ENCODE peak calls at places on chromosomes 16 and 17, in eight cellular contexts. V is HL-60; O is activated CD8-positive, alpha-beta T cell treated with anti-CD3 and anti-CD28 coated beads for 36 hours; F is AG04449; G is breast epithelium; Y is astrocyte of the spinal cord; P is psoas muscle; L is neural crest cell. Z is an unnamed sample.

GRCh38 chr17:75785016-75785769 is 587 bp downstream of the UNK start:
- DNase-seq in V (peak; percentile 92), O (peak; percentile 91), F (no peak), G (peak; percentile 91), Y (peak; percentile 95), P (peak; percentile 97), L (peak; percentile 80), Z (peak; percentile 91)

GRCh38 chr17:78798695-78799559 is 16.9 kb upstream of the CYTH1 start:
- DNase-seq in V (no peak), O (peak; percentile 33), F (no peak), G (no peak), Y (no peak), P (no peak), L (no peak), Z (no peak)

GRCh38 chr17:50144845-50145531 is 5.5 kb downstream of the PPP1R9B start:
- DNase-seq in V (no peak), O (peak; percentile 68), F (no peak), G (no peak), Y (no peak), P (peak; percentile 85), L (no peak), Z (no peak)

GRCh38 chr17:10295728-10296343 is 77.0 kb downstream of the MYH13 start:
- DNase-seq in V (peak; percentile 34), O (peak; percentile 55), F (no peak), G (no peak), Y (peak; percentile 8), P (peak; percentile 74), L (peak; percentile 60), Z (peak; percentile 28)

GRCh38 chr17:39069114-39069756 is 82.2 kb downstream of the PLXDC1 start:
- DNase-seq in V (peak; percentile 45), O (peak; percentile 45), F (no peak), G (no peak), Y (peak; percentile 38), P (no peak), L (no peak), Z (peak; percentile 67)

GRCh38 chr17:83076930-83077329 is 2.5 kb upstream of the METRNL start:
- DNase-seq in V (peak; percentile 46), O (peak; percentile 39), F (no peak), G (no peak), Y (no peak), P (no peak), L (no peak), Z (no peak)

GRCh38 chr17:4440690-4441686 is 7.2 kb downstream of the SPNS3 start:
- DNase-seq in V (no peak), O (no peak), F (no peak), G (no peak), Y (no peak), P (no peak), L (no peak), Z (no peak)

GRCh38 chr17:30249460-30249859 is 14.0 kb upstream of the SLC6A4 start:
- DNase-seq in V (no peak), O (no peak), F (no peak), G (no peak), Y (no peak), P (no peak), L (no peak), Z (no peak)

GRCh38 chr16:1413684-1414531 is 596 bp downstream of the UNKL start:
- DNase-seq in V (peak; percentile 74), O (peak; percentile 81), F (no peak), G (no peak), Y (peak; percentile 38), P (peak; percentile 77), L (peak; percentile 52), Z (peak; percentile 79)

GRCh38 chr17:38403491-38403890 is 24.8 kb upstream of the ARHGAP23 start:
- DNase-seq in V (peak; percentile 36), O (no peak), F (no peak), G (no peak), Y (no peak), P (no peak), L (no peak), Z (no peak)

GRCh38 chr17:81959362-81960129 is 1.4 kb downstream of the NOTUM start:
- DNase-seq in V (peak; percentile 47), O (peak; percentile 76), F (no peak), G (peak; percentile 39), Y (no peak), P (peak; percentile 88), L (peak; percentile 59), Z (peak; percentile 76)

GRCh38 chr17:81962499-81963441 is 1.8 kb upstream of the NOTUM start:
- DNase-seq in V (no peak), O (no peak), F (no peak), G (no peak), Y (no peak), P (peak; percentile 69), L (no peak), Z (no peak)

GRCh38 chr17:81961554-81962498 is 839 bp upstream of the NOTUM start:
- DNase-seq in V (no peak), O (no peak), F (no peak), G (no peak), Y (no peak), P (peak; percentile 58), L (no peak), Z (no peak)

GRCh38 chr17:81960130-81960958 is 643 bp downstream of the NOTUM start:
- DNase-seq in V (no peak), O (no peak), F (no peak), G (no peak), Y (no peak), P (no peak), L (no peak), Z (no peak)

DNA sequence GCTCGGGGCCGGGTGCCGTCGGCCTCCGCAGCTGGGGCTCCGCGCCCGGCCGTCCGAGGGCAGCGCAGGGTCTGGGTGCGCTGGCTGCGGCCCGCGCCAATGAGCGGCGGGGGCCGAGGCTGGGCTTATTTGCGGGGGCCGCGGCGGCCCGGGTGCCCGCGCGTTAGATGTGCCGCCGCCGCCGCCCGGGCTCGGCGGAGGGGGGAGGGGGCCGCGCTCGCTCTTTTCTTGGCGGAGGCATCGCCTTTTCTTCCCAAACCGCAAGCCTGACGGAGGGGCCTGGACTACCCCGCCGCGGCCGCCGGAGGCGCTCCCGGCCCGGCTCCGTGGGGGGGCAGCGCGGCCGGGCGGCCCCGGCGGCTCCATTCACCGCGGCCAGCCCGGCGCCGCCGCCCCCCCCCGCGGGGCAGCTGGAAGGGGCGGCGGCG is at the start of gene NOTUM:
- DNase-seq in V (no peak), O (no peak), F (no peak), G (no peak), Y (no peak), P (peak; percentile 62), L (no peak), Z (no peak)
- TF ChIP-seq CTCF in V (no peak), O (no peak), F (peak; percentile 41), G (no peak), Y (peak; percentile 25), P (peak; percentile 38), L (peak; percentile 48), Z (no peak)

GRCh38 chr16:79265701-79266100 is 334.8 kb downstream of the MAF start:
- DNase-seq in V (no peak), O (no peak), F (no peak), G (no peak), Y (no peak), P (no peak), L (no peak), Z (no peak)

GRCh38 chr16:79261944-79262552 is 338.5 kb downstream of the MAF start:
- DNase-seq in V (no peak), O (no peak), F (no peak), G (no peak), Y (no peak), P (no peak), L (no peak), Z (no peak)

GRCh38 chr16:79257958-79258490 is 342.5 kb downstream of the MAF start:
- DNase-seq in V (no peak), O (no peak), F (no peak), G (no peak), Y (no peak), P (no peak), L (no peak), Z (no peak)

GRCh38 chr16:79264237-79265104 is 336.1 kb downstream of the MAF start:
- DNase-seq in V (no peak), O (no peak), F (no peak), G (no peak), Y (no peak), P (no peak), L (no peak), Z (no peak)

DNA sequence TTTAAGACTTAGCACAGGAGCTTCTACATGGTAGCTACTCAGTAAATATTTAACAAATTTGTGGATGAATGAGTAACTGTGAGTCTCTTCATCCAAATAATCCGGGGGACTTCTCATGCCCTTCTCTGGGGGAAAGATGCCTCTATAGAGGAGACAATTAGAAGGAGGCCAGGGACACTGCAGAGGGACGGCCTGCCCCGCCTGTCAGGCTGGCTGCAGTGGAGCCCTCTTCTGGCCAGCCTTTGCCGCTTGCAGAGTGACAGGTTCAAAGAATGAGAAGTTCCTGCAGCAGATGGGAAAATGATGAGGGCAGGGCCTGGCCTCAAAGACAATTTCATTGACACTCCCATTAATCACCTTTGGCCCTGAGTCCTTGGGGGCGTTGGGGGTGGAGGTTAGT is 339.1 kb downstream of the MAF start:
- DNase-seq in V (peak; percentile 18), O (peak; percentile 55), F (no peak), G (no peak), Y (no peak), P (peak; percentile 65), L (peak; percentile 33), Z (peak; percentile 56)
- TF ChIP-seq CTCF in V (peak; percentile 51), O (peak; percentile 36), F (no peak), G (no peak), Y (peak; percentile 8), P (peak; percentile 48), L (peak; percentile 66), Z (no peak)

DNA sequence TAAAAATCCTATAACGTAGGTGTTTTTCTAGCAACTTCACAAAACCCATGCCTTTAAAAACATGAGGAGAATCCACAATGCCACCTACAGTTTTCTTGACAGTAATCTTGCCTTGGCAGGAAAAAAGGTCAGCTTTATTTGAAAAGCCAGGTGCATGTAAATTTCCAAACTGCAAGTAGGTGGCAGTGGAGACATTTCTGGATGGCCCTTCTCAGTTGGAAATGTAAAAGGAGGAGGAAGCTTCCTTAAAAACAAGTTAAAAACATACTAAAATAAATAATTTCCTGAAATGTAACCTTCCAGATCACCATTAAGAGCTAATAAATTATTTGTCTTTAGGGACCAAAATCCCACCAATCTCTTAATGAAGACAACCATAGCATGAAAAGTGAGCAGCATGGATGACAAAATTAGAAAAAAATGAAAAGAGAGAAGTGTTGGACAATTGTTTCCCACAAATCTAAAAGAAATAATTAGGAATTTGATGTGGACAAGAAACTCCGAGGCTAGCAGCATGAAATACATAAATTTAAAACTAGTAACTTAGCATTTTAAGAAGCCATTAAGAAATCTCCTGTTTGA is 152.2 kb downstream of the SNX11 start:
- DNase-seq in V (peak; percentile 10), O (no peak), F (no peak), G (no peak), Y (peak; percentile 72), P (no peak), L (no peak), Z (peak; percentile 60)
- TF ChIP-seq CTCF in V (peak; percentile 12), O (peak; percentile 65), F (peak; percentile 43), G (peak; percentile 15), Y (peak; percentile 69), P (peak; percentile 60), L (peak; percentile 69), Z (peak; percentile 84)

GRCh38 chr16:73389075-73389474 is 341.1 kb upstream of the ZFHX3 start:
- DNase-seq in V (no peak), O (no peak), F (no peak), G (no peak), Y (no peak), P (no peak), L (no peak), Z (no peak)
- TF ChIP-seq CTCF in V (no peak), O (no peak), F (no peak), G (no peak), Y (no peak), P (no peak), L (no peak), Z (no peak)